ENCODE peak calls at places on chromosomes 7 and 10, in ten cellular contexts. O is DMS53; U is iPS-NIHi11; N is stimulated activated CD4-positive, alpha-beta T cell treated with anti-CD3 and anti-CD28 coated beads, Interleukin-4, amount 100 ng/mL, for 24 hours; W is posterior vena cava; D is natural killer cell treated with Interleukin-12 subunit alpha and Interleukin-12 subunit beta and Interleukin-15 and Interleukin-18, amount 100 ng/mL, for 72 hours; I is brain microvascular endothelial cell; K is C1 segment of cervical spinal cord; H is endothelial cell; S is cardiac muscle cell. B is an unnamed sample.

GRCh38 chr10:71725998-71726672 is 6.6 kb upstream of the C10orf105 start:
- DNase-seq in O (peak), U (peak), N (peak), W (no peak), D (no peak), I (peak), K (no peak), H (peak), S (peak), B (peak)

GRCh38 chr7:98354511-98355249 is 46.2 kb downstream of the BAIAP2L1 start:
- DNase-seq in O (peak), U (peak), N (no peak), W (no peak), D (no peak), I (peak), K (no peak), H (no peak), S (peak), B (no peak)

GRCh38 chr10:71978476-71978875 is 14.3 kb downstream of the CHST3 start:
- DNase-seq in O (no peak), U (peak), N (no peak), W (no peak), D (no peak), I (no peak), K (no peak), H (no peak), S (no peak), B (peak)

GRCh38 chr7:7956531-7957221 is 11.9 kb upstream of the GLCCI1 start:
- DNase-seq in O (peak), U (no peak), N (no peak), W (no peak), D (no peak), I (no peak), K (no peak), H (no peak), S (no peak), B (no peak)

GRCh38 chr7:157690058-157690832 is 353.4 kb downstream of the DNAJB6 start:
- DNase-seq in O (peak), U (no peak), N (no peak), W (peak), D (peak), I (peak), K (no peak), H (no peak), S (no peak), B (peak)

GRCh38 chr7:75965617-75966016 is 28.8 kb downstream of the TMEM120A start:
- DNase-seq in O (peak), U (no peak), N (no peak), W (no peak), D (no peak), I (no peak), K (no peak), H (no peak), S (no peak), B (no peak)

GRCh38 chr7:76246804-76247389 is 45.2 kb downstream of the SRRM3 start:
- DNase-seq in O (no peak), U (no peak), N (no peak), W (no peak), D (no peak), I (no peak), K (no peak), H (no peak), S (no peak), B (no peak)

GRCh38 chr10:3838723-3839437 is 53.9 kb upstream of the KLF6 start:
- DNase-seq in O (peak), U (no peak), N (no peak), W (no peak), D (no peak), I (no peak), K (no peak), H (no peak), S (no peak), B (no peak)

GRCh38 chr7:155011081-155011480 is 8.2 kb upstream of the PAXIP1 start:
- DNase-seq in O (no peak), U (no peak), N (no peak), W (no peak), D (no peak), I (no peak), K (no peak), H (no peak), S (no peak), B (no peak)

GRCh38 chr7:46651070-46651469 is 730.0 kb upstream of the IGFBP3 start:
- DNase-seq in O (peak), U (no peak), N (no peak), W (no peak), D (no peak), I (no peak), K (no peak), H (no peak), S (no peak), B (no peak)

GRCh38 chr7:498678-499641 is 20.7 kb downstream of the PDGFA start:
- DNase-seq in O (no peak), U (no peak), N (no peak), W (peak), D (no peak), I (no peak), K (no peak), H (no peak), S (no peak), B (no peak)

GRCh38 chr7:135994466-135995205 is 17.5 kb upstream of the MTPN start:
- DNase-seq in O (no peak), U (no peak), N (no peak), W (no peak), D (no peak), I (peak), K (no peak), H (no peak), S (peak), B (no peak)

GRCh38 chr10:119651514-119652327 is 541 bp downstream of the BAG3 start:
- DNase-seq in O (peak), U (peak), N (no peak), W (no peak), D (peak), I (no peak), K (no peak), H (peak), S (no peak), B (no peak)

GRCh38 chr7:65798111-65799075 is 74.5 kb upstream of the VKORC1L1 start:
- DNase-seq in O (peak), U (no peak), N (no peak), W (no peak), D (no peak), I (peak), K (no peak), H (no peak), S (peak), B (no peak)

GRCh38 chr10:94361161-94361794 is 1.5 kb downstream of the NOC3L start:
- DNase-seq in O (peak), U (no peak), N (peak), W (no peak), D (no peak), I (no peak), K (no peak), H (no peak), S (peak), B (no peak)

GRCh38 chr7:7257899-7258692 is 75.8 kb downstream of the C1GALT1 start:
- DNase-seq in O (peak), U (no peak), N (no peak), W (no peak), D (no peak), I (no peak), K (no peak), H (no peak), S (no peak), B (no peak)

GRCh38 chr10:119896061-119896655 is 3.6 kb downstream of the SEC23IP start:
- DNase-seq in O (peak), U (no peak), N (no peak), W (no peak), D (no peak), I (peak), K (no peak), H (no peak), S (peak), B (no peak)

GRCh38 chr10:43218206-43218950 is 48.5 kb downstream of the RASGEF1A start:
- DNase-seq in O (no peak), U (no peak), N (no peak), W (no peak), D (peak), I (no peak), K (peak), H (no peak), S (peak), B (no peak)

GRCh38 chr10:5563991-5564536 is 39.3 kb downstream of the CALML3 start:
- DNase-seq in O (no peak), U (no peak), N (peak), W (peak), D (no peak), I (peak), K (no peak), H (no peak), S (peak), B (no peak)

GRCh38 chr10:32955299-32955772 is 2.7 kb downstream of the ITGB1 start:
- DNase-seq in O (no peak), U (no peak), N (no peak), W (no peak), D (no peak), I (no peak), K (peak), H (no peak), S (no peak), B (no peak)

GRCh38 chr10:22761569-22762220 is 47.3 kb upstream of the PIP4K2A start:
- DNase-seq in O (no peak), U (no peak), N (no peak), W (no peak), D (no peak), I (no peak), K (peak), H (no peak), S (no peak), B (no peak)

GRCh38 chr10:102782698-102783540 is 39.2 kb downstream of the WBP1L start:
- DNase-seq in O (no peak), U (no peak), N (no peak), W (peak), D (no peak), I (peak), K (no peak), H (no peak), S (peak), B (no peak)

GRCh38 chr10:60456053-60456452 is 66.4 kb upstream of the ANK3 start:
- DNase-seq in O (no peak), U (peak), N (no peak), W (no peak), D (no peak), I (no peak), K (no peak), H (peak), S (no peak), B (peak)

GRCh38 chr10:124867304-124867703 is 65.7 kb downstream of the ABRAXAS2 start:
- DNase-seq in O (peak), U (no peak), N (no peak), W (peak), D (no peak), I (no peak), K (no peak), H (no peak), S (no peak), B (peak)

GRCh38 chr10:33055636-33056035 is 97.6 kb upstream of the ITGB1 start:
- DNase-seq in O (no peak), U (no peak), N (no peak), W (no peak), D (no peak), I (no peak), K (no peak), H (no peak), S (peak), B (no peak)

GRCh38 chr7:39592586-39592985 is 26.4 kb downstream of the YAE1 start:
- DNase-seq in O (no peak), U (no peak), N (no peak), W (no peak), D (no peak), I (no peak), K (no peak), H (no peak), S (peak), B (no peak)

GRCh38 chr10:6120691-6121090 is 31.9 kb downstream of the RBM17 start:
- DNase-seq in O (no peak), U (no peak), N (no peak), W (no peak), D (no peak), I (no peak), K (no peak), H (no peak), S (peak), B (no peak)

GRCh38 chr7:94258856-94259255 is 135.8 kb upstream of the COL1A2 start:
- DNase-seq in O (no peak), U (peak), N (no peak), W (no peak), D (no peak), I (no peak), K (no peak), H (no peak), S (no peak), B (peak)

GRCh38 chr7:70520604-70521003 is 611.3 kb upstream of the GALNT17 start:
- DNase-seq in O (no peak), U (no peak), N (no peak), W (no peak), D (no peak), I (peak), K (no peak), H (no peak), S (no peak), B (no peak)

GRCh38 chr7:48781783-48782182 is 142.6 kb upstream of the CDC14C start:
- DNase-seq in O (peak), U (no peak), N (no peak), W (no peak), D (no peak), I (peak), K (no peak), H (no peak), S (no peak), B (no peak)

GRCh38 chr10:1232164-1232911 is 176.2 kb downstream of the WDR37 start:
- DNase-seq in O (no peak), U (no peak), N (no peak), W (no peak), D (no peak), I (no peak), K (no peak), H (no peak), S (no peak), B (no peak)

GRCh38 chr10:90804354-90804753 is 53.5 kb downstream of the HTR7 start:
- DNase-seq in O (no peak), U (no peak), N (no peak), W (no peak), D (no peak), I (no peak), K (no peak), H (no peak), S (no peak), B (peak)

GRCh38 chr10:29106287-29106686 is 182.6 kb upstream of the LYZL1 start:
- DNase-seq in O (no peak), U (no peak), N (no peak), W (no peak), D (no peak), I (no peak), K (no peak), H (no peak), S (no peak), B (no peak)

GRCh38 chr7:80790877-80791276 is 128.0 kb downstream of the SEMA3C start:
- DNase-seq in O (no peak), U (no peak), N (no peak), W (no peak), D (no peak), I (no peak), K (no peak), H (no peak), S (peak), B (no peak)

GRCh38 chr10:46787321-46787615 is 124.0 kb upstream of the PTPN20 start:
- DNase-seq in O (peak), U (no peak), N (peak), W (no peak), D (no peak), I (peak), K (peak), H (no peak), S (peak), B (no peak)

GRCh38 chr10:70578371-70578947 is 24.1 kb downstream of the PRF1 start:
- DNase-seq in O (no peak), U (no peak), N (peak), W (no peak), D (peak), I (peak), K (no peak), H (no peak), S (peak), B (no peak)

GRCh38 chr10:20181408-20181807 is 365.2 kb downstream of the PLXDC2 start:
- DNase-seq in O (no peak), U (no peak), N (no peak), W (no peak), D (no peak), I (no peak), K (no peak), H (no peak), S (no peak), B (no peak)

GRCh38 chr10:114256041-114256765 is 17.1 kb downstream of the VWA2 start:
- DNase-seq in O (no peak), U (no peak), N (no peak), W (no peak), D (no peak), I (no peak), K (no peak), H (no peak), S (no peak), B (no peak)

GRCh38 chr7:123961731-123962130 is 36.7 kb downstream of the SPAM1 start:
- DNase-seq in O (peak), U (no peak), N (peak), W (no peak), D (no peak), I (peak), K (no peak), H (no peak), S (peak), B (no peak)

GRCh38 chr7:139602143-139602722 is 78.7 kb downstream of the CLEC2L start:
- DNase-seq in O (peak), U (peak), N (no peak), W (no peak), D (no peak), I (peak), K (peak), H (no peak), S (peak), B (no peak)

B was measured in WTC11.